ENCODE peak calls at places on chromosomes 6 and 20, in nine cellular contexts. O, D, N, G, X, S, W, A and I are unnamed samples.

GRCh38 chr6:74734901-74735300 is 471.0 kb downstream of the COL12A1 start:
- DNase-seq in O (no peak), D (no peak), N (no peak), G (no peak), X (no peak), S (no peak), W (no peak), A (no peak), I (peak; percentile 51)

GRCh38 chr20:46660487-46660886 is 9.2 kb upstream of the SLC13A3 start:
- DNase-seq in O (no peak), D (no peak), N (no peak), G (no peak), X (no peak), S (no peak), W (no peak), A (no peak), I (no peak)

GRCh38 chr6:18053555-18054445 is 66.4 kb upstream of the KIF13A start:
- DNase-seq in O (no peak), D (no peak), N (no peak), G (peak; percentile 6), X (no peak), S (no peak), W (no peak), A (no peak), I (peak; percentile 8)

GRCh38 chr6:14317616-14318015 is 200.0 kb downstream of the CD83 start:
- DNase-seq in O (no peak), D (no peak), N (no peak), G (no peak), X (no peak), S (no peak), W (no peak), A (no peak), I (no peak)

GRCh38 chr6:44388135-44388487 is 605 bp downstream of the CDC5L start:
- DNase-seq in O (no peak), D (no peak), N (no peak), G (no peak), X (no peak), S (no peak), W (no peak), A (no peak), I (peak; percentile 8)

GRCh38 chr20:25310268-25310920 is 62.5 kb downstream of the PYGB start:
- DNase-seq in O (peak; percentile 47), D (peak; percentile 59), N (peak; percentile 87), G (peak; percentile 96), X (peak; percentile 87), S (peak; percentile 84), W (no peak), A (peak; percentile 92), I (peak; percentile 88)

GRCh38 chr20:50323209-50323608 is 132.6 kb downstream of the CEBPB start:
- DNase-seq in O (no peak), D (peak; percentile 29), N (no peak), G (no peak), X (no peak), S (no peak), W (no peak), A (no peak), I (peak; percentile 27)

GRCh38 chr20:33419140-33419974 is 18.0 kb upstream of the CDK5RAP1 start:
- DNase-seq in O (peak; percentile 90), D (peak; percentile 78), N (no peak), G (peak; percentile 49), X (no peak), S (no peak), W (no peak), A (no peak), I (no peak)

GRCh38 chr6:42411431-42411830 is 40.3 kb downstream of the TRERF1 start:
- DNase-seq in O (no peak), D (no peak), N (no peak), G (no peak), X (no peak), S (no peak), W (no peak), A (no peak), I (no peak)

GRCh38 chr6:3426817-3427739 is 29.8 kb downstream of the SLC22A23 start:
- DNase-seq in O (no peak), D (no peak), N (no peak), G (no peak), X (no peak), S (no peak), W (no peak), A (no peak), I (no peak)

GRCh38 chr20:49591217-49591865 is 23.4 kb upstream of the PTGIS start:
- DNase-seq in O (peak; percentile 27), D (peak; percentile 44), N (no peak), G (peak; percentile 70), X (no peak), S (no peak), W (no peak), A (no peak), I (no peak)

DNA sequence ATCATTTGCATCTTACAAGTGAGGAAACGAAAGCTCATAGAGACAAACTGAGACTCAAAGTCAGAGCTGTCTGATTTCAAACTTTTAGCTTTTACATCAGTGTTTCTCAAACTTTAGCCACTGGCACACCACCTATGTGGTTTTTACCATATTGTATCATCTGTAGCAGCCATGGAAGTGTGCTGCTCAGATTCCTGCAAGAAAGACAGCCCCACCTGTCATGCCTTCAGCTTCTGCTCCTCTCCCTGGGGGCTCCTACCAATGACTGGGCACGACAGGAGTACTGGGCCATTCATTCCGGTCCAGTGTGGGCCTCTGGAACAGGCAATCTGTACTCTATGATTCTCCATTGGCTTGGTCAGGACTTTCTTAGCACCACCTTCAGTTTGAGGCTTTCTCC is 87.0 kb downstream of the BCAS1 start:
- DNase-seq in O (no peak), D (no peak), N (no peak), G (no peak), X (no peak), S (no peak), W (no peak), A (no peak), I (no peak)
- TF ChIP-seq CTCF in O (no peak), D (no peak), N (no peak), G (no peak), X (no peak), S (no peak), W (no peak), A (no peak), I (no peak)

DNA sequence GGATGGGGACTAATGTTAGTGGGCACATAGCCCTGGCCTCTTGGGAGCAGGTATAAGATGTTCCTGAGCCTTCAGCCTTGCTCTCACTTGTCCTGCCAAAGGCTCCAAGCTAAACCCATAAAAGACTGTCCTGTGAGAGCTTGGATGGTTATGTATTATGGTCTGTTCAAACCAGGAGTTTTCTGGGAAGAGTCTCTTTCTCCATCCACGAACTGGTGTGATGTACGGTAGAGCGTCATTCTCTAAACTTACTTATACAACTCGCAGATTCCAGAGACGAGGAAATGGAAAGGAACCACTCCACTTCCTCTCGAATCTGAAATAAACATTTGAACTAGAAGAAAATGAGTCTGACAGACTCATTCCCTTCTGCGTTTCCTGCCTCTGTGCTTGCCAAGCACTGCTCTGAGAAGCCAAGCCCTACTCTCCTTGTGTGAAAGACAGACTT is 5.3 kb downstream of the SOBP start:
- DNase-seq in O (no peak), D (no peak), N (no peak), G (peak; percentile 78), X (no peak), S (no peak), W (no peak), A (no peak), I (no peak)
- H3K4me3 ChIP-seq in O (no peak overlapping the region), D (no peak overlapping the region), N (no peak overlapping the region), G (peak overlapping the region; percentile 9), X (no peak overlapping the region), S (peak overlapping the region; percentile 28), W (no peak overlapping the region), A (no peak overlapping the region), I (no peak overlapping the region)

GRCh38 chr6:22789315-22789714 is 219.9 kb downstream of the HDGFL1 start:
- DNase-seq in O (no peak), D (no peak), N (no peak), G (no peak), X (no peak), S (no peak), W (no peak), A (no peak), I (no peak)
- TF ChIP-seq CTCF in O (no peak), D (no peak), N (no peak), G (no peak), X (no peak), S (no peak), W (no peak), A (no peak), I (no peak)

GRCh38 chr20:59268827-59269226 is 31.6 kb upstream of the EDN3 start:
- DNase-seq in O (peak; percentile 18), D (no peak), N (no peak), G (no peak), X (no peak), S (no peak), W (no peak), A (no peak), I (no peak)
- H3K4me3 ChIP-seq in O (no peak overlapping the region), D (no peak overlapping the region), N (no peak overlapping the region), G (no peak overlapping the region), X (no peak overlapping the region), S (no peak overlapping the region), W (no peak overlapping the region), A (no peak overlapping the region), I (no peak overlapping the region)

DNA sequence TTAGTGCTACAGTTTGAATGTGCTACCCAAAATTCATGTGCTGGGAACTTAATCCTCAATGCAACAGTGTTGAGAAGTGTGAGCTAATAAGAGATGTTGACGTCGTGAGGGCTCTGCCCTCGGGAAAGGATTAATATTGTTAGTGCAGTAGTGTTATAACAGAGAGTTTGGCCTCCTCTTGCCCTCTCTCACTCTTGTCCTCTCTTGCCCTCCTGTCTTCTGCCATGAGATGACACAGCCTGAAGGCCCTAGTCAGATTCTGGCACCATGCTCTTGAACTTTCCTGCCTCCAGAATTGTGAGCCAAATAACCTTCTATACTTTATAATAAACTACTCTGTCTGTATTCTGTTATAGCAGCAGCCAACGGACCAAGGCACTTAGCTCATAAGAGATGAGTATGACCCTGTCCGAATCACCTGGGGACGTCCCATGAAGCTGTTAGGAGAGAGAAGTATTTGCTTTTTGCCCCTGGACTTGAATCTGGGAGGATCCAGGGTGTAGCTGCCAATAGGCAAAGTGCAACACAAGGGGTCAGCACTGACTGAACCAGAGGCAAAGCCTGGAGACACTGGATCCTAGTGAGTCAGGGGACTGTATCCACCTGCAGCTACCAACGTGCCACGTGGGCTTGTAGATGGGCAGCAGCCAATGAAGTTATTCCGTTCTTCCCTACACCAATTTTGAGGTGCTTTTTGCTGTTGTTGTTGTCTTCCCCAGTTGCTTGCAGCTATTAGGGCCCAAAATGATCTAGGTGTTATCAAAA is 233.7 kb downstream of the THBS2 start:
- DNase-seq in O (no peak), D (no peak), N (no peak), G (peak; percentile 14), X (no peak), S (no peak), W (no peak), A (peak; percentile 35), I (no peak)
- TF ChIP-seq CTCF in O (peak; percentile 33), D (no peak), N (no peak), G (no peak), X (peak; percentile 19), S (peak; percentile 49), W (no peak), A (peak; percentile 33), I (peak; percentile 16)

GRCh38 chr6:165988306-165988756 is 179.3 kb downstream of the TBXT start:
- DNase-seq in O (peak; percentile 52), D (no peak), N (no peak), G (no peak), X (no peak), S (no peak), W (no peak), A (no peak), I (no peak)
- H3K4me3 ChIP-seq in O (peak overlapping the region; percentile 49), D (peak overlapping the region; percentile 67), N (no peak overlapping the region), G (peak overlapping the region; percentile 58), X (no peak overlapping the region), S (peak overlapping the region; percentile 64), W (peak overlapping the region; percentile 45), A (peak overlapping the region; percentile 70), I (peak overlapping the region; percentile 64)